ENCODE peak calls at places on chromosomes 3 and 15, in five cellular contexts. One of them, this sample, is unnamed.

GRCh38 chr3:143464850-143465249 is 345.3 kb downstream of the CHST2 start:
- DNase-seq in thoracic aorta: no peak
- DNase-seq in AG10803: no peak
- DNase-seq in GM12865: peak; percentile 23
- DNase-seq in lung: no peak
- DNase-seq in this sample: no peak

GRCh38 chr3:118298133-118298532 is 736.5 kb downstream of the IGSF11 start:
- DNase-seq in thoracic aorta: no peak
- DNase-seq in AG10803: no peak
- DNase-seq in GM12865: no peak
- DNase-seq in lung: no peak
- DNase-seq in this sample: no peak

GRCh38 chr3:24963762-24964625 is 464.1 kb upstream of the RARB start:
- DNase-seq in thoracic aorta: no peak
- DNase-seq in AG10803: peak; percentile 16
- DNase-seq in GM12865: peak; percentile 13
- DNase-seq in lung: no peak
- DNase-seq in this sample: no peak

GRCh38 chr3:170999737-171000242 is 26.7 kb downstream of the SLC2A2 start:
- DNase-seq in thoracic aorta: no peak
- DNase-seq in AG10803: peak; percentile 79
- DNase-seq in GM12865: no peak
- DNase-seq in lung: no peak
- DNase-seq in this sample: no peak

GRCh38 chr3:101861212-101861977 is 12.1 kb downstream of the NFKBIZ start:
- DNase-seq in thoracic aorta: no peak
- DNase-seq in AG10803: no peak
- DNase-seq in GM12865: no peak
- DNase-seq in lung: no peak
- DNase-seq in this sample: no peak

GRCh38 chr15:81386947-81387346 is 12.9 kb upstream of the TMC3 start:
- DNase-seq in thoracic aorta: no peak
- DNase-seq in AG10803: no peak
- DNase-seq in GM12865: no peak
- DNase-seq in lung: no peak
- DNase-seq in this sample: no peak

GRCh38 chr3:169091196-169091595 is 572.3 kb downstream of the MECOM start:
- DNase-seq in thoracic aorta: no peak
- DNase-seq in AG10803: peak; percentile 76
- DNase-seq in GM12865: no peak
- DNase-seq in lung: no peak
- DNase-seq in this sample: no peak

GRCh38 chr3:141266797-141267555 is 35.4 kb downstream of the PXYLP1 start:
- DNase-seq in thoracic aorta: no peak
- DNase-seq in AG10803: no peak
- DNase-seq in GM12865: peak; percentile 45
- DNase-seq in lung: no peak
- DNase-seq in this sample: no peak

GRCh38 chr3:193871093-193871485 is 264.9 kb upstream of the HES1 start:
- DNase-seq in thoracic aorta: no peak
- DNase-seq in AG10803: no peak
- DNase-seq in GM12865: no peak
- DNase-seq in lung: no peak
- DNase-seq in this sample: no peak

GRCh38 chr3:39752019-39752637 is 57.3 kb upstream of the MYRIP start:
- DNase-seq in thoracic aorta: no peak
- DNase-seq in AG10803: no peak
- DNase-seq in GM12865: no peak
- DNase-seq in lung: no peak
- DNase-seq in this sample: no peak

GRCh38 chr15:91853968-91854943 is 748 bp downstream of the SLCO3A1 start:
- DNase-seq in thoracic aorta: no peak
- DNase-seq in AG10803: peak; percentile 17
- DNase-seq in GM12865: no peak
- DNase-seq in lung: peak; percentile 35
- DNase-seq in this sample: no peak

GRCh38 chr3:138348950-138349739 is 766 bp downstream of the MRAS start:
- DNase-seq in thoracic aorta: no peak
- DNase-seq in AG10803: peak; percentile 37
- DNase-seq in GM12865: no peak
- DNase-seq in lung: no peak
- DNase-seq in this sample: no peak

GRCh38 chr15:74788042-74788715 is 6.3 kb downstream of the CSK start:
- DNase-seq in thoracic aorta: no peak
- DNase-seq in AG10803: no peak
- DNase-seq in GM12865: no peak
- DNase-seq in lung: no peak
- DNase-seq in this sample: no peak

GRCh38 chr3:168884353-168884903 is 779.1 kb downstream of the MECOM start:
- DNase-seq in thoracic aorta: peak; percentile 51
- DNase-seq in AG10803: peak; percentile 61
- DNase-seq in GM12865: no peak
- DNase-seq in lung: no peak
- DNase-seq in this sample: no peak

GRCh38 chr3:195059006-195059350 is 212.0 kb downstream of the XXYLT1 start:
- DNase-seq in thoracic aorta: no peak
- DNase-seq in AG10803: no peak
- DNase-seq in GM12865: no peak
- DNase-seq in lung: no peak
- DNase-seq in this sample: no peak

GRCh38 chr15:82051664-82052063 is 5.8 kb upstream of the MEX3B start:
- DNase-seq in thoracic aorta: no peak
- DNase-seq in AG10803: no peak
- DNase-seq in GM12865: no peak
- DNase-seq in lung: no peak
- DNase-seq in this sample: no peak

GRCh38 chr3:28504945-28505344 is 156.3 kb upstream of the AZI2 start:
- DNase-seq in thoracic aorta: no peak
- DNase-seq in AG10803: no peak
- DNase-seq in GM12865: no peak
- DNase-seq in lung: no peak
- DNase-seq in this sample: no peak

GRCh38 chr3:77539677-77540076 is 499.8 kb downstream of the ROBO2 start:
- DNase-seq in thoracic aorta: no peak
- DNase-seq in AG10803: no peak
- DNase-seq in GM12865: no peak
- DNase-seq in lung: no peak
- DNase-seq in this sample: no peak

GRCh38 chr3:114214542-114215341 is 22.6 kb downstream of the ZNF80 start:
- DNase-seq in thoracic aorta: no peak
- DNase-seq in AG10803: no peak
- DNase-seq in GM12865: peak; percentile 57
- DNase-seq in lung: no peak
- DNase-seq in this sample: no peak
- H3K4me3 ChIP-seq in thoracic aorta: peak overlapping the region; percentile 50
- H3K4me3 ChIP-seq in AG10803: peak overlapping the region; percentile 49
- H3K4me3 ChIP-seq in GM12865: peak overlapping the region; percentile 60
- H3K4me3 ChIP-seq in lung: no peak overlapping the region
- H3K4me3 ChIP-seq in this sample: peak overlapping the region; percentile 46

GRCh38 chr15:25481208-25481862 is 42.5 kb upstream of the UBE3A start:
- DNase-seq in thoracic aorta: no peak
- DNase-seq in AG10803: no peak
- DNase-seq in GM12865: no peak
- DNase-seq in lung: no peak
- DNase-seq in this sample: no peak
- TF ChIP-seq CTCF in thoracic aorta: no peak
- TF ChIP-seq CTCF in AG10803: no peak
- TF ChIP-seq CTCF in GM12865: no peak
- TF ChIP-seq CTCF in lung: no peak
- TF ChIP-seq CTCF in this sample: no peak

DNA sequence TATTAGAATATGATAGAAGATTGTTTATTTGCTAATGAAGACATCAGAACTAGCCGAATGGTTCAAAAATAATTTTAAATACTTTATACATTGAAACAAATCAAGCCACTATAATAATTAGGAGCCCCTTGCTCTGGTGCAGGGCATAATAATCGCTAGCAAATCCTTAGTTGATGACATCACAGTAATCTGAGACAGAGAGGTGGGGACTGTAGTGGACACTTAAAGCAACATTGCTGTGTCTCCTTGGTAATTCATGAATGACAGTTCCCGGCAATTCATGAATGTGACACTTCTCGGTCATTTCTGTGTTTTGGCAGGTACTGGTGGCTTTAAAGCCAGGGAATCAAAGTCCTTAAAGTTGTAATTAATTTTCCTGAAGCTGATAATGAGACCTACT is 114.3 kb downstream of the PPM1L start:
- DNase-seq in thoracic aorta: no peak
- DNase-seq in AG10803: no peak
- DNase-seq in GM12865: no peak
- DNase-seq in lung: no peak
- DNase-seq in this sample: no peak
- H3K4me3 ChIP-seq in thoracic aorta: peak overlapping the region; percentile 52
- H3K4me3 ChIP-seq in AG10803: no peak overlapping the region
- H3K4me3 ChIP-seq in GM12865: no peak overlapping the region
- H3K4me3 ChIP-seq in lung: no peak overlapping the region
- H3K4me3 ChIP-seq in this sample: no peak overlapping the region

DNA sequence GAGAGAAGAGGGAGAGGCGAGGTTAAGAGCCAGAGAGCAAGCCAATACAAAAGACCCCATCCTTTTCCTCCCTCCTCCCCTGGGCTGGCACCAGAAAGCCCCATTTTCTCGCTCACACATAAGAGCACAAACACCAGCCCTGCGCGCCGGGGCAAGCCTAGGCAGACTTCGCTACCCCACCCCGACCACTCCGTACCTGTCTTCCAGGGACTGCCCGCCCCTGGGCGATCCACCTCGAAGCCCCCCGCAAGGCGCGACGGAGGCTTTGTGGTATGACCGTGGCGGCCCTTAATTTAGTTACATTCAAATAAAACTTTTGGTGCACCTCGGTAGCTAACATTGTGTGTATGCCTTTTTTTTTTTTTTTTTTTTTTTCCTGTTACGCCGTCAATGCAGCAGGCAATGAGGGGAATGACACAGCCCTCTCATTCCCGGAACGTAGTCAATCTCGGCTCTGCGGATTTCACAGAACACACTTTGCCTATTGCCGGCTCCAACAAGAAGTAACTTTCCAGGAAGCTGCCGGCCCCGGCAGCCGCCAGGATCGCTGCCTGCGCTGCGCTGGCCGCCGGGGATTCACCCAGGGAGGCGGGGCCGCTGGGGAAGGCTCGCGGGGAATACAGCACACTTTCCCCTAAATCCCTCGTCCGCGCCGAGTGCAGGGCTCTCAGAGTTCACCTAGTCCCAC is 7.7 kb downstream of the BCL6 start:
- DNase-seq in thoracic aorta: peak; percentile 42
- DNase-seq in AG10803: peak; percentile 66
- DNase-seq in GM12865: no peak
- DNase-seq in lung: peak; percentile 80
- DNase-seq in this sample: no peak
- TF ChIP-seq CTCF in thoracic aorta: no peak
- TF ChIP-seq CTCF in AG10803: peak; percentile 15
- TF ChIP-seq CTCF in GM12865: no peak
- TF ChIP-seq CTCF in lung: no peak
- TF ChIP-seq CTCF in this sample: no peak

GRCh38 chr15:88256261-88257230 is at the start of gene NTRK3:
- DNase-seq in thoracic aorta: no peak
- DNase-seq in AG10803: peak; percentile 13
- DNase-seq in GM12865: no peak
- DNase-seq in lung: no peak
- DNase-seq in this sample: no peak
- H3K4me3 ChIP-seq in thoracic aorta: peak within 1 kb of the TSS; percentile 75
- H3K4me3 ChIP-seq in AG10803: peak within 1 kb of the TSS; percentile 54
- H3K4me3 ChIP-seq in GM12865: no peak within 1 kb of the TSS
- H3K4me3 ChIP-seq in lung: no peak within 1 kb of the TSS
- H3K4me3 ChIP-seq in this sample: no peak within 1 kb of the TSS

This sample was measured in GM12864.